ENCODE peak calls at places on chromosome 20, in four cellular contexts. Z is body of pancreas, Y is tibial nerve, G is H1. X is an unnamed sample.

GRCh38 chr20:37686762-37687477 is 6.9 kb upstream of the CTNNBL1 start:
- DNase-seq in Z (no peak), Y (no peak), G (no peak), X (no peak)

GRCh38 chr20:47280228-47280627 is 76.3 kb downstream of the ZMYND8 start:
- DNase-seq in Z (no peak), Y (no peak), G (no peak), X (no peak)

GRCh38 chr20:53782612-53783246 is 189.1 kb upstream of the ZNF217 start:
- DNase-seq in Z (no peak), Y (no peak), G (no peak), X (no peak)

GRCh38 chr20:23782366-23782983 is 31.7 kb upstream of the CST1 start:
- DNase-seq in Z (no peak), Y (no peak), G (no peak), X (peak)

GRCh38 chr20:13221673-13222318 is 722 bp downstream of the ISM1 start:
- DNase-seq in Z (peak), Y (no peak), G (no peak), X (no peak)

GRCh38 chr20:47502271-47502730 is 614 bp downstream of the NCOA3 start:
- DNase-seq in Z (peak), Y (peak), G (no peak), X (no peak)

GRCh38 chr20:13261460-13262301 is 40.6 kb downstream of the ISM1 start:
- DNase-seq in Z (peak), Y (peak), G (peak), X (peak)

GRCh38 chr20:47220161-47220582 is 136.3 kb downstream of the ZMYND8 start:
- DNase-seq in Z (no peak), Y (no peak), G (no peak), X (peak)

GRCh38 chr20:1809121-1809520 is 86.1 kb upstream of the SIRPA start:
- DNase-seq in Z (no peak), Y (no peak), G (no peak), X (peak)

GRCh38 chr20:3818155-3819151 is 1.9 kb upstream of the AP5S1 start:
- DNase-seq in Z (peak), Y (peak), G (no peak), X (peak)

GRCh38 chr20:60454491-60454890 is 496.3 kb downstream of the CDH26 start:
- DNase-seq in Z (no peak), Y (no peak), G (no peak), X (no peak)

GRCh38 chr20:35451295-35451694 is 4.1 kb upstream of the CEP250 start:
- DNase-seq in Z (no peak), Y (no peak), G (no peak), X (no peak)

GRCh38 chr20:6095409-6095808 is 27.4 kb downstream of the FERMT1 start:
- DNase-seq in Z (no peak), Y (no peak), G (no peak), X (no peak)

GRCh38 chr20:2387180-2387577 is 6.5 kb downstream of the TGM6 start:
- DNase-seq in Z (no peak), Y (no peak), G (peak), X (peak)

GRCh38 chr20:18273738-18274137 is 14.6 kb upstream of the ZNF133 start:
- DNase-seq in Z (no peak), Y (no peak), G (no peak), X (no peak)

GRCh38 chr20:62888406-62888805 is 26.8 kb upstream of the TCFL5 start:
- DNase-seq in Z (no peak), Y (no peak), G (no peak), X (no peak)

GRCh38 chr20:17390655-17391054 is 140.5 kb downstream of the BFSP1 start:
- DNase-seq in Z (no peak), Y (no peak), G (no peak), X (no peak)

GRCh38 chr20:33475381-33476160 is 14.3 kb upstream of the CBFA2T2 start:
- DNase-seq in Z (no peak), Y (no peak), G (no peak), X (no peak)

GRCh38 chr20:34220581-34220980 is 20.6 kb upstream of the ASIP start:
- DNase-seq in Z (no peak), Y (no peak), G (no peak), X (no peak)

GRCh38 chr20:3013771-3014170 is 29.7 kb upstream of the GNRH2 start:
- DNase-seq in Z (no peak), Y (no peak), G (no peak), X (no peak)

GRCh38 chr20:58135441-58136170 is 92.8 kb downstream of the ANKRD60 start:
- DNase-seq in Z (no peak), Y (no peak), G (no peak), X (no peak)

GRCh38 chr20:58753267-58753928 is 60.8 kb downstream of the NPEPL1 start:
- DNase-seq in Z (no peak), Y (no peak), G (peak), X (no peak)

GRCh38 chr20:8795404-8795803 is 273.5 kb upstream of the PLCB4 start:
- DNase-seq in Z (no peak), Y (no peak), G (no peak), X (no peak)

GRCh38 chr20:25398363-25399037 is 7.9 kb upstream of the ABHD12 start:
- DNase-seq in Z (no peak), Y (no peak), G (no peak), X (no peak)

GRCh38 chr20:35992713-35993335 is 24.4 kb downstream of the CNBD2 start:
- DNase-seq in Z (peak), Y (peak), G (no peak), X (peak)

GRCh38 chr20:63183422-63184146 is 32.3 kb downstream of the YTHDF1 start:
- DNase-seq in Z (peak), Y (peak), G (no peak), X (peak)

GRCh38 chr20:45345104-45345936 is 2.9 kb downstream of the SDC4 start:
- DNase-seq in Z (peak), Y (no peak), G (no peak), X (no peak)
- TF ChIP-seq POLR2A in Z (peak), Y (no peak), G (no peak), X (no peak)

GRCh38 chr20:50305636-50306477 is 115.2 kb downstream of the CEBPB start:
- DNase-seq in Z (peak), Y (peak), G (no peak), X (no peak)
- TF ChIP-seq POLR2A in Z (no peak), Y (no peak), G (no peak), X (no peak)

DNA sequence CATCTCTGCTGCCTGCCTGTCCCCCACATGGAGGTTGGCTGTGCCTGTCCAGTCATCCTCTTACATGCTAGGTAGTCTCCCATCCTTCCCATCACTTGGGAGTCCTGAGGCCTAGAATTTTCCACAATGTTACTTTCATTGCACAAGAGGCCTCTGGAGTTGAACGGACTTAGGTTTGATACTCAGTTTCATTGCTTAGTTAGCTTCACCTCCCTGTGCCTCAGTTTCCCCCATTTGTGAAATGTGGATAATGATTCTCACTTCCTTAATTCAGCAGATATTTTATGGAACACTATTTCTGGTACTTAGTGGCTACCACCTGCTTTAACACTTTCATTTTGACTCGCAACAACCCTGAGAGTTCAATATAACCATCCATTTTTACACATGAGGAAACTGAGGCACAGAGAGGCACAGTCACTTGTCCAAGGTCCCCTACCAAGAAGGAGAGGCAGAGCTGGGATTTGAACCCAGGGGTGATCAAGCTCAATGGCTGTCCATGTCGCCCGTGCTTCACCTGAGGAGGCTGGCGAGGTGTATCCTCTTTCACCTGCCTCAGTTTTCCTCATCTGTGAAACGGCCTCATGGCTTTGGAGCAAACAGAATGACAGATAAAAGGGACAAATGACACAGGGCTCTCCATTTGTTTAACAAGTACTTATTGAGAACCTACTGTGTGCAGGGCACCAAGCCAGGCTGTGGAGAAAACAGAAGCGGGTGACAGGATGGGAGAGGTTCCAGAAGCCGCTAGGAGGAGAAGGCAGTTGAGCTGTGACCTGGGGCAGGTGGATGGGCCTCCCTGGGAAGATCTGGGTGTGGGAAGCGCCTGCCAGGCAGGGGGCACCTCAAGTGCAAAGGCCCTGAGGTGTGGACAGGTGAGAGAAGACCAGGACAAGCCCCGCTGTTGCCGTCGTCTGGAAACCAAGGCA is 154.3 kb upstream of the PTPN1 start:
- DNase-seq in Z (no peak), Y (no peak), G (no peak), X (no peak)
- TF ChIP-seq POLR2A in Z (no peak), Y (no peak), G (no peak), X (no peak)

DNA sequence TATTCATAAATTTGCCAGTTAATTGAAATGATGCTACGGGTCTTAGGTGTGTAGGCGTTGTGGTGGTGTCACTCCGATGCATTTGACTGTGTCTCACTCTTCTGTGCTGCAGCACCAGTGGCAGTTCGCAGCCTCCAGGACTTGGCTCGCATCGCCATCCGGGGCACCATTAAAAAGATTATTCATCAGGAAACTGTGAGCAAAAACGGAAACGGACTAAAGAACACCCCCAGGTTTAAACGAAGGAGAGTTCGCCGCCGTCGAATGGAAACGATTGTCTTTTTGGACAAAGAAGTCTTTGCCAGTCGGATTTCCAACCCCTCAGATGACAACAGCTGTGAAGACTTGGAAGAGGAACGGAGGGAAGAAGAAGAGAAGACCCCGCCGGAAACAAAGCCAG is 17.6 kb downstream of the PCMTD2 start:
- DNase-seq in Z (no peak), Y (no peak), G (no peak), X (no peak)
- TF ChIP-seq POLR2A in Z (no peak), Y (no peak), G (no peak), X (no peak)